ENCODE peak calls at places on chromosomes 13 and 19, in nine cellular contexts. T is T1000; F is lung microvascular endothelial cell; R is stimulated activated naive CD4-positive, alpha-beta T cell; H is cardiac fibroblast; S is stimulated activated CD4-positive, alpha-beta T cell treated with anti-CD3 and anti-CD28 coated beads, Interleukin-15, amount 100 ng/mL, for 24 hours; E is activated CD4-positive, alpha-beta T cell treated with anti-CD3 and anti-CD28 coated beads for 4 hours; O is GM23338; V is H9. A is an unnamed sample.

GRCh38 chr19:38737297-38737865 is 6.9 kb downstream of the CAPN12 start:
- DNase-seq in T (no peak), F (no peak), R (no peak), H (no peak), S (no peak), E (no peak), O (no peak), V (no peak), A (no peak)

GRCh38 chr19:40667602-40668001 is 22.8 kb downstream of the NUMBL start:
- DNase-seq in T (no peak), F (no peak), R (no peak), H (no peak), S (no peak), E (no peak), O (no peak), V (no peak), A (no peak)

GRCh38 chr19:18317998-18318800 is 4.7 kb downstream of the LSM4 start:
- DNase-seq in T (no peak), F (peak), R (peak), H (no peak), S (peak), E (peak), O (no peak), V (no peak), A (peak)

GRCh38 chr19:13899393-13899792 is 6.5 kb downstream of the BRME1 start:
- DNase-seq in T (no peak), F (no peak), R (no peak), H (no peak), S (no peak), E (no peak), O (no peak), V (no peak), A (peak)

GRCh38 chr13:76884571-76885202 is 1.5 kb downstream of the KCTD12 start:
- DNase-seq in T (no peak), F (peak), R (no peak), H (peak), S (no peak), E (no peak), O (no peak), V (no peak), A (no peak)

GRCh38 chr13:82758056-82758455 is 1124.2 kb downstream of the SLITRK1 start:
- DNase-seq in T (no peak), F (no peak), R (no peak), H (peak), S (no peak), E (no peak), O (peak), V (peak), A (no peak)

GRCh38 chr19:50258918-50259372 is 55.5 kb downstream of the MYH14 start:
- DNase-seq in T (no peak), F (peak), R (no peak), H (no peak), S (peak), E (no peak), O (peak), V (peak), A (peak)

GRCh38 chr13:100297413-100297812 is 208.5 kb downstream of the PCCA start:
- DNase-seq in T (no peak), F (no peak), R (no peak), H (no peak), S (no peak), E (no peak), O (no peak), V (no peak), A (no peak)

GRCh38 chr19:16113727-16114126 is 2.0 kb downstream of the RAB8A start:
- DNase-seq in T (no peak), F (no peak), R (no peak), H (no peak), S (no peak), E (no peak), O (no peak), V (no peak), A (no peak)